ENCODE peak calls at places on chromosomes 7 and 10, in eight cellular contexts. P is H1, Q is HCT116, O is GM23338, J is GM12878, U is endothelial cell of umbilical vein, R is HepG2, K is K562. G is an unnamed sample.
A peak's percentile ranks its signal among the peaks of the same experiment; 100 is the strongest.

GRCh38 chr10:48579251-48579960 is 25.5 kb downstream of the ARHGAP22 start:
- DNase-seq in P (no peak), O (no peak), J (no peak), U (no peak), R (no peak), K (no peak), Q (no peak), G (no peak)

GRCh38 chr7:24874791-24875190 is 105.2 kb downstream of the OSBPL3 start:
- DNase-seq in P (no peak), U (no peak), K (no peak), Q (no peak), J (no peak), O (no peak), R (no peak), G (no peak)

GRCh38 chr10:79367421-79368189 is 20.3 kb downstream of the PPIF start:
- DNase-seq in J (no peak), Q (no peak), R (no peak), P (no peak), U (no peak), O (no peak), K (no peak), G (no peak)

GRCh38 chr10:93921338-93921737 is 27.6 kb downstream of the SLC35G1 start:
- DNase-seq in U (no peak), K (peak; percentile 12), J (no peak), P (no peak), Q (no peak), O (peak; percentile 67), R (no peak), G (no peak)

GRCh38 chr7:117283371-117283770 is 39.5 kb downstream of the WNT2 start:
- DNase-seq in O (no peak), U (no peak), R (no peak), K (no peak), J (no peak), Q (no peak), P (no peak), G (no peak)

GRCh38 chr7:15457959-15458955 is 103.6 kb downstream of the AGMO start:
- DNase-seq in J (no peak), K (no peak), R (no peak), U (no peak), Q (no peak), O (no peak), P (no peak), G (no peak)

GRCh38 chr7:107972986-107973385 is 30.0 kb downstream of the LAMB1 start:
- DNase-seq in K (no peak), P (no peak), O (no peak), Q (no peak), U (no peak), R (no peak), J (no peak), G (no peak)

GRCh38 chr7:156889089-156889488 is 3.9 kb downstream of the LMBR1 start:
- DNase-seq in Q (no peak), R (no peak), O (no peak), P (no peak), U (no peak), K (no peak), J (no peak), G (no peak)

GRCh38 chr7:32070406-32071360 is at the start of gene PDE1C:
- DNase-seq in U (no peak), J (no peak), P (no peak), O (peak; percentile 63), R (no peak), K (no peak), Q (no peak), G (no peak)

GRCh38 chr7:90701021-90701420 is 104.9 kb downstream of the CDK14 start:
- DNase-seq in R (no peak), J (no peak), Q (no peak), K (no peak), P (no peak), U (no peak), O (no peak), G (no peak)

GRCh38 chr10:114283091-114283490 is 44.0 kb downstream of the VWA2 start:
- DNase-seq in U (no peak), R (no peak), O (no peak), Q (no peak), K (no peak), J (no peak), P (no peak), G (no peak)

GRCh38 chr10:129466703-129467345 is at the start of gene MGMT:
- DNase-seq in O (peak; percentile 97), J (peak; percentile 25), R (peak; percentile 62), Q (peak; percentile 15), U (peak; percentile 50), K (peak; percentile 84), P (peak; percentile 53), G (no peak)

GRCh38 chr7:1137517-1138167 is 22.4 kb downstream of the ZFAND2A start:
- DNase-seq in U (no peak), P (no peak), K (no peak), Q (no peak), J (no peak), O (peak; percentile 28), R (no peak), G (no peak)

GRCh38 chr7:84953294-84953693 is 233.6 kb downstream of the SEMA3D start:
- DNase-seq in Q (no peak), R (no peak), O (no peak), U (no peak), J (no peak), K (no peak), P (no peak), G (no peak)

GRCh38 chr10:42875792-42876191 is 93.2 kb downstream of the BMS1 start:
- DNase-seq in J (no peak), U (no peak), K (no peak), R (no peak), O (no peak), Q (no peak), P (no peak), G (no peak)

GRCh38 chr7:100801833-100802568 is 25.3 kb downstream of the EPHB4 start:
- DNase-seq in P (no peak), O (no peak), Q (no peak), R (peak; percentile 66), K (peak; percentile 98), U (peak; percentile 41), J (no peak), G (no peak)

GRCh38 chr7:99027841-99028240 is 116.1 kb downstream of the SMURF1 start:
- DNase-seq in J (no peak), K (no peak), Q (no peak), U (no peak), O (no peak), R (no peak), P (no peak), G (no peak)

DNA sequence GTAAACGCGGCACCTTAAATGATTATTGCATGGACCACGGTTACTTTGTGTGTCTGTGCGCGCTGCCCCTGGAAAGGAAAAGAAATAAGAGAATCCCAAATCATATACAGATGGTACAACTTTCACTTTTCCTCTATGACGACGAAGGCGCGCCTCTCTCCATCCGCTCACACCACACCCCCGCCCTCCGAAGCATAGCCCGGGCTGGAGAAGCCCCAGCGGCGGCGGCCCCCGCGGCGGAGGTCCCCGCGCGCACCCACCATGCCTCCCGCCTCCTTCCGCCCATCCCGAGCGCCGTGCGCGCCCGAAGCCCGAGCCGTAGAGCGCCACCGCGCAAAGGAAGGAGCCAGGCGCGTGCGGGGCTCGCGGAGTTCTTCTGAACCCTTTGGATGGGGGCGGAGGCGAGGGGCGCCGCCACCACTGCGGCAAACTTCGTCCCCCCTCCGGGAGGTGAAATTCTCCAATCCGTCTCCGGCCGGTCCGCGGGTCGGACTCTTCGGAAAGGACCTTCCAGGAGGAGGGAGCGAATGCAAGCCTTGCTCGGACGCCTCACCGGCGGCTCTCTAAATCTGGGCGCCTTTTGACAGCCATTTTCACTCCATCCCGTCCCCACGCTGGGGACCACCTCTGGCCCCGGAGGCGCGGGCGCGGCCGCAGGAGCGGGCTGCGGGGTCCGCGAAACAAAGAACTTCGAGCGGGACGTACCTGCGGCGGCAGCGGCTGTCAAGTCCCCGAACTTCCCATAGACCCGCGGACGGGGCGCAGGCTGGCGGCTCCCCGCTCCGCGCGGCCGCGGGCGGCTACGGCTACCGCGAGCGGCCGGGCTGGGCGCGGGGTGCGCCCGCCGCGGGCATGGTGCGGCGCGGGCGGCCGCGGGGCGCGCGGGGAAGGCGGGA is 495 bp downstream of the GLI3 start:
- DNase-seq in O (peak; percentile 80), R (no peak), K (no peak), Q (no peak), J (no peak), U (peak; percentile 66), P (no peak), G (no peak)
- TF ChIP-seq EZH2 in O (no peak), R (no peak), K (no peak), Q (no peak), J (no peak), U (no peak), P (no peak), G (no peak)

GRCh38 chr7:106285051-106285800 is 443 bp upstream of the NAMPT start:
- DNase-seq in Q (peak; percentile 96), J (peak; percentile 97), P (peak; percentile 95), K (peak; percentile 98), U (peak; percentile 99), R (peak; percentile 95), O (peak; percentile 98), G (peak; percentile 50)
- TF ChIP-seq POLR2AphosphoS5 in Q (peak; percentile 88), J (peak; percentile 91), P (peak; percentile 90), K (peak; percentile 55), U (peak; percentile 90), R (peak; percentile 63), O (peak; percentile 78), G (peak; percentile 82)

DNA sequence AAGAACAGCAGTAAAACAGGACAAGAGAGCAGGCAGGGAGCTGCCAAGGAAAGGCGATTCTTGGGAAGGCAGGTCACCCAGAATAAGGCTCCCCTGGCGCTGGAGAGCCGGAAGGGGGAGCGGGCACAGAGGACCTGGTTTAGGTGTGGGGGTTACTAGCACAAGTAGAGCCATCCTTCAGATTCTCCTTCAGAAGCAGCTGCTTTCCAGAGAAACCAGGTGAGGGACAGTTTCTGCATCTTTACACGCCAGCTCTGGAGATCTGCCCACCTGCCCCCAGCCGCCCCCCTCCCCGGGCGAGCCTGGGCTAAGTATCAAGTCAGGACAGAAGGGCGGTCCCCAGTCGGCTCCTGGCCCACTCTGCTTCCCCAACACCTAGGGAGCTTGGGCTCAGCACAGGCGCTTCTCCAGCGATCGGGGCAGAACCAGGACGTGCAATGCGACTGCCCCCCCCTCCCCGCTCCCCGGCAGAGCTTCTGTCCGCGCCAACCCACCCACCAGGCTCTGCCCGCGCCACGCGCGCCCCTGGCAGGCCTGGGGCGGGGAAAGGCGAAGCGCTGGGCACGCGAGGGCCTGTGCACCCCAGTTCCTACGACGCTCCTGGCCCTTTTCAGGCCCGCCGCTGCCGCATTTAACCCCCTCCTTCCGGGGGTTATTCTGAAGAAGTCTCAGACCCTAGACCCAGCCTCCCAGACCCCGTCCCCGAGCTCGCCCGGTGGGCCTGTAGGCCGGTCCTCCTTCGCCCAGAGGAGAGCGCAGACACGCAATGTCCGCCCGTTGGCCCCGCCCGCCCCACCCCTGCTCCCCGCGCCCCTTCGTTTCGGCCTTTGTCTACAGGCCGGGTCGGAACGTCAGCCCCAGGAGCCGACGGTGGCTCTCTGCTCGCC is 4.4 kb upstream of the EN2 start:
- DNase-seq in K (no peak), P (no peak), U (no peak), O (peak; percentile 62), Q (no peak), J (no peak), R (no peak), G (no peak)
- TF ChIP-seq EZH2 in K (no peak), P (peak; percentile 53), U (no peak), O (peak; percentile 53), Q (no peak), J (no peak), R (no peak), G (no peak)

DNA sequence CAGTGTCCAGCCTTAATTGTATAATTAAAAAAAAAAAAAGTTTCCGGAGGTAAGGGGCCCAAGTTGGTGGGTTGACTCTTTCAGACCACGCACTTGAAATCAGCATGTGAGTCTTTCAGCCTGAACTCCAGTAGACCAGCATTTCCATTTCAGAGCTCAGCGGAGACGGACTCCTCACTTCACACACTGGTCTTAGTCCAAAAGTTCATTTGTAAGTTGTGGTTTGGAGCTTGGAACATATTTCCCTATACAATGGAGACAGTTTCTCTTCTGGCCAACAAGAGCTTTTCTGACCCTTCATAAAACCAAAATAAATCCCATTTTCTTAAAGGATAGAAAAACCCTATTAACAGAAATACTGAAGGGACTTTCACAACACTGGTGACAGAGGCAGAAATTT is 41.0 kb downstream of the ATXN7L1 start:
- DNase-seq in Q (no peak), K (no peak), P (no peak), O (no peak), J (no peak), R (no peak), U (no peak), G (no peak)
- TF ChIP-seq POLR2AphosphoS5 in Q (no peak), K (no peak), P (no peak), O (no peak), J (no peak), R (no peak), U (no peak), G (no peak)